ENCODE peak calls at places on chromosome 17, in nine cellular contexts. R, L, G, O, M, C, I, F and B are unnamed samples.
A peak's percentile ranks its signal among the peaks of the same experiment; 100 is the strongest.

GRCh38 chr17:50440172-50440837 is 14.3 kb downstream of the ACSF2 start:
- DNase-seq in R (no peak), L (no peak), G (no peak), O (peak; percentile 66), M (peak; percentile 34), C (no peak), I (no peak), F (no peak), B (no peak)

GRCh38 chr17:79038545-79039135 is 14.7 kb downstream of the C1QTNF1 start:
- DNase-seq in R (no peak), L (peak; percentile 80), G (peak; percentile 99), O (no peak), M (peak; percentile 45), C (peak; percentile 96), I (no peak), F (peak; percentile 98), B (no peak)

GRCh38 chr17:50432125-50432762 is 6.2 kb downstream of the ACSF2 start:
- DNase-seq in R (no peak), L (no peak), G (no peak), O (no peak), M (no peak), C (no peak), I (no peak), F (no peak), B (no peak)

GRCh38 chr17:21125862-21126261 is 902 bp upstream of the DHRS7B start:
- DNase-seq in R (no peak), L (no peak), G (no peak), O (no peak), M (no peak), C (no peak), I (peak; percentile 50), F (no peak), B (peak; percentile 72)

GRCh38 chr17:81019563-81020442 is 15.1 kb upstream of the BAIAP2 start:
- DNase-seq in R (no peak), L (no peak), G (no peak), O (no peak), M (no peak), C (no peak), I (no peak), F (no peak), B (no peak)

GRCh38 chr17:38532451-38532850 is 73.3 kb downstream of the SRCIN1 start:
- DNase-seq in R (no peak), L (no peak), G (no peak), O (no peak), M (no peak), C (no peak), I (no peak), F (no peak), B (no peak)

GRCh38 chr17:29584452-29585079 is 4.9 kb downstream of the GIT1 start:
- DNase-seq in R (no peak), L (no peak), G (no peak), O (peak; percentile 13), M (no peak), C (no peak), I (no peak), F (no peak), B (no peak)

GRCh38 chr17:68775338-68775737 is 174.2 kb upstream of the FAM20A start:
- DNase-seq in R (no peak), L (peak; percentile 50), G (peak; percentile 54), O (no peak), M (no peak), C (no peak), I (no peak), F (no peak), B (no peak)

DNA sequence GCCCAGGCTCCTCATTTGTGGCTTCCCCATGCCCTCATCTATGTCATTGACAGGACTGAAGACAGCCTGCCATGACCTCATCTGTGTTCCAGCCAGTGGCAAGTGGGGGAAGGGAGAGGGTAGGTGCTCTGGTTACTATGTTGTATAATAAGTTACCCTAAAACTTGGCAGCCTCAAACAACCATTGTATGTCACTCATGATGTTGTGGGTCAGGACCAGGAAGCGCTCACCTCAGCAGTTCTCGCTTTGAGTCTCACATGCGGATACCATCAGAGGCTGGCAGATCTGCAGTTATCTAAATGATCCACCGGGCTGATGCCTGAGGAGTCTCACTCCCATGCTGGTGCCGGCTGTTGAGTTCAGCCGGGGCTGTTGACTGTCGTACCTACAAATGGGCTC is 89.0 kb upstream of the TMEM97 start:
- DNase-seq in R (no peak), L (no peak), G (no peak), O (peak; percentile 85), M (peak; percentile 67), C (no peak), I (peak; percentile 46), F (no peak), B (no peak)
- H3K4me3 ChIP-seq in R (no peak overlapping the region), L (no peak overlapping the region), G (no peak overlapping the region), O (no peak overlapping the region), M (no peak overlapping the region), C (no peak overlapping the region), I (no peak overlapping the region), F (no peak overlapping the region), B (no peak overlapping the region)

GRCh38 chr17:2239882-2240430 is 63.6 kb downstream of the SMG6 start:
- DNase-seq in R (no peak), L (peak; percentile 75), G (peak; percentile 84), O (no peak), M (peak; percentile 63), C (peak; percentile 96), I (peak; percentile 66), F (peak; percentile 85), B (no peak)

GRCh38 chr17:2238432-2239169 is 65.0 kb downstream of the SMG6 start:
- DNase-seq in R (peak; percentile 90), L (no peak), G (no peak), O (no peak), M (no peak), C (no peak), I (peak; percentile 68), F (no peak), B (no peak)

GRCh38 chr17:2237521-2237921 is 66.1 kb downstream of the SMG6 start:
- DNase-seq in R (no peak), L (no peak), G (peak; percentile 93), O (no peak), M (no peak), C (no peak), I (no peak), F (peak; percentile 86), B (no peak)

GRCh38 chr17:2239170-2239551 is 64.4 kb downstream of the SMG6 start:
- DNase-seq in R (no peak), L (no peak), G (no peak), O (no peak), M (no peak), C (no peak), I (no peak), F (no peak), B (no peak)

GRCh38 chr17:2237960-2238359 is 65.6 kb downstream of the SMG6 start:
- DNase-seq in R (no peak), L (no peak), G (peak; percentile 65), O (no peak), M (no peak), C (no peak), I (no peak), F (peak; percentile 79), B (no peak)
- H3K4me3 ChIP-seq in R (no peak overlapping the region), L (no peak overlapping the region), G (no peak overlapping the region), O (no peak overlapping the region), M (no peak overlapping the region), C (no peak overlapping the region), I (peak overlapping the region; percentile 47), F (peak overlapping the region; percentile 25), B (no peak overlapping the region)

GRCh38 chr17:48754500-48755261 is 26.1 kb upstream of the HOXB13 start:
- DNase-seq in R (peak; percentile 18), L (no peak), G (no peak), O (no peak), M (no peak), C (no peak), I (no peak), F (no peak), B (no peak)

GRCh38 chr17:48752399-48753288 is 24.1 kb upstream of the HOXB13 start:
- DNase-seq in R (no peak), L (no peak), G (peak; percentile 36), O (no peak), M (no peak), C (no peak), I (no peak), F (no peak), B (no peak)

GRCh38 chr17:48751733-48752398 is 23.3 kb upstream of the HOXB13 start:
- DNase-seq in R (no peak), L (no peak), G (no peak), O (no peak), M (no peak), C (no peak), I (no peak), F (no peak), B (no peak)

GRCh38 chr17:48755346-48755745 is 26.8 kb upstream of the HOXB13 start:
- DNase-seq in R (no peak), L (no peak), G (no peak), O (no peak), M (no peak), C (no peak), I (no peak), F (no peak), B (no peak)

DNA sequence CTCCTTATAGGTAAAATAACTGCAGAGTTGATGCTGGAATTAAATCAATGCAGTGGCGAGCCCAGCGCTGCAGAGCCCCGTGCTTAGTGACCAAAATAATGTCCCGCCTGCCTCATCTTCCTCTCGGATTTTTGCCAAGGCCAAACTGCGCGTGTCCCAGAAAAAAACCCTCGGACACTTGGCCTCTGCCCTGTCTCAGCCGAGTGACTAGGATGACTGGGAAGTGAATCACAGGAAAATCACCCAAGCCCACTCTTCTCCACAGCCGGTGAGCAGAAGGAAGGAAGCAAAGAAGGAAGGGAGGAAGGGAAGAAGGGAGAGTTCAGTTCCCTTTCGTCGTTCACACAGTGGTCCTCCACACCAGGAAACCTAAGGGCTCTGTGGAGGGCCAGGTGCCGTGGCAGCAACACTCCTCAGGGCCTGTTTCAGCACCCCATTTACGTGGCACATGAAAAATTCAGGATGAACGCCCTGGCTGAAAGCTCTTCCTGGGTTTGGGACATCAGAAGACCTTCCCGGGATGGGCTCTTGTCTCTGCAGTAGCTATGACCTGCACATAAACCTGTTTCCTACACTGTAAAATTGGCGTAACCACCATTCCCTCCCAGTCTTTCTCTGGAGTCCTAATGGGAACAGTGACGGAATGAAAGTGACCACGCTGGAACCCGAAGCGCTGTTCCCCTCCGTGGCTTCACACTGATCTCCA is 25.4 kb upstream of the HOXB13 start:
- DNase-seq in R (no peak), L (no peak), G (peak; percentile 24), O (no peak), M (no peak), C (no peak), I (no peak), F (peak; percentile 70), B (no peak)
- H3K4me3 ChIP-seq in R (no peak overlapping the region), L (no peak overlapping the region), G (peak overlapping the region; percentile 6), O (no peak overlapping the region), M (no peak overlapping the region), C (no peak overlapping the region), I (no peak overlapping the region), F (no peak overlapping the region), B (no peak overlapping the region)

GRCh38 chr17:54736573-54736972 is 164.1 kb upstream of the TOM1L1 start:
- DNase-seq in R (no peak), L (no peak), G (no peak), O (no peak), M (no peak), C (no peak), I (peak; percentile 39), F (no peak), B (peak; percentile 8)

DNA sequence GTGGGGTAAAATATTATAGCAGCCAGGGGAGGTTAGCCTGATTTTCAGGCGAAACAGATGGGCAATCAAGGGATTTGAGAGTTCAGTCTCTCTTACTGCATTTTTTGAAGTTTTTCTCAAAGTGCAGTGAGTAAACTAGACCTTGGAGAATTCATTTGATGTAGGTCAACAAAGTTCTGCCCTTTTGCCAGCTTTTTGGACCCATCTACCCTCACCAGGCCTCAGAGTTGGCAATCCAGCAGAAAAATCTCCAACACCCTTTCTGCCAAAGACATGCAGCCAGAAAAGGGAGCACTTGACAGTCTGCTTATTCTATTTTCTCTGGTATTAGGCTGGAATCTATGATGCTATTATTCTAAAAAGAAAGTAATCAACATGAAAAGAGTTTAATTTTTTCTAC is 162.2 kb upstream of the TOM1L1 start:
- DNase-seq in R (no peak), L (no peak), G (no peak), O (no peak), M (no peak), C (no peak), I (no peak), F (no peak), B (no peak)
- H3K4me3 ChIP-seq in R (no peak overlapping the region), L (no peak overlapping the region), G (no peak overlapping the region), O (no peak overlapping the region), M (no peak overlapping the region), C (no peak overlapping the region), I (no peak overlapping the region), F (no peak overlapping the region), B (no peak overlapping the region)